ENCODE peak calls at places on chromosomes 6 and 20, in nine cellular contexts. E is NCI-H510A; R is stimulated activated CD4-positive, alpha-beta T cell treated with anti-CD3 and anti-CD28 coated beads, TNF-alpha, amount 100 ng/mL, for 1 hour; U is tibial artery; Z is mesendoderm; F is hippocampal formation; P is naive thymus-derived CD8-positive, alpha-beta T cell; A is OCI-M1; H is mucosa of gallbladder. Y is an unnamed sample.
A peak's percentile ranks its signal among the peaks of the same experiment; 100 is the strongest.

GRCh38 chr20:37343994-37344355 is 2.0 kb upstream of the SRC start:
- DNase-seq in E (no peak), R (no peak), U (no peak), Z (no peak), F (no peak), P (no peak), A (no peak), H (no peak), Y (no peak)

GRCh38 chr20:14235355-14235754 is 102.1 kb downstream of the FLRT3 start:
- DNase-seq in E (no peak), R (no peak), U (no peak), Z (no peak), F (no peak), P (no peak), A (no peak), H (no peak), Y (no peak)

GRCh38 chr6:5989141-5989723 is 17.5 kb downstream of the NRN1 start:
- DNase-seq in E (no peak), R (no peak), U (no peak), Z (no peak), F (no peak), P (no peak), A (peak; percentile 61), H (no peak), Y (no peak)

GRCh38 chr20:21191839-21192238 is 66.0 kb downstream of the KIZ start:
- DNase-seq in E (no peak), R (no peak), U (no peak), Z (peak; percentile 85), F (no peak), P (no peak), A (no peak), H (no peak), Y (no peak)

GRCh38 chr20:20710847-20711315 is 1.6 kb downstream of the RALGAPA2 start:
- DNase-seq in E (peak; percentile 44), R (no peak), U (no peak), Z (no peak), F (no peak), P (no peak), A (peak; percentile 76), H (peak; percentile 76), Y (no peak)

GRCh38 chr20:6164421-6165341 is 41.9 kb upstream of the FERMT1 start:
- DNase-seq in E (no peak), R (no peak), U (no peak), Z (peak; percentile 30), F (no peak), P (no peak), A (no peak), H (no peak), Y (no peak)

GRCh38 chr6:137808191-137808590 is 58.9 kb upstream of the TNFAIP3 start:
- DNase-seq in E (no peak), R (no peak), U (no peak), Z (no peak), F (no peak), P (no peak), A (no peak), H (no peak), Y (no peak)

GRCh38 chr20:49724637-49725606 is 11.2 kb upstream of the B4GALT5 start:
- DNase-seq in E (no peak), R (no peak), U (peak; percentile 67), Z (peak; percentile 45), F (no peak), P (no peak), A (peak; percentile 63), H (peak; percentile 20), Y (no peak)

GRCh38 chr6:17115251-17116089 is 13.6 kb downstream of the STMND1 start:
- DNase-seq in E (no peak), R (no peak), U (no peak), Z (peak; percentile 65), F (no peak), P (no peak), A (no peak), H (peak; percentile 64), Y (no peak)

GRCh38 chr20:51417245-51417560 is 125.3 kb downstream of the NFATC2 start:
- DNase-seq in E (no peak), R (no peak), U (no peak), Z (no peak), F (no peak), P (no peak), A (no peak), H (no peak), Y (no peak)

GRCh38 chr6:28817808-28818145 is 106.0 kb downstream of the TRIM27 start:
- DNase-seq in E (no peak), R (no peak), U (no peak), Z (peak; percentile 48), F (no peak), P (no peak), A (no peak), H (no peak), Y (no peak)

GRCh38 chr6:118387921-118388701 is 160.0 kb upstream of the PLN start:
- DNase-seq in E (no peak), R (no peak), U (no peak), Z (no peak), F (no peak), P (no peak), A (peak; percentile 37), H (no peak), Y (no peak)

GRCh38 chr6:169252805-169253189 is 849 bp downstream of the THBS2 start:
- DNase-seq in E (no peak), R (no peak), U (peak; percentile 67), Z (peak; percentile 28), F (peak; percentile 52), P (no peak), A (no peak), H (no peak), Y (no peak)

GRCh38 chr20:34526466-34526865 is 10.2 kb downstream of the DYNLRB1 start:
- DNase-seq in E (no peak), R (no peak), U (peak; percentile 23), Z (no peak), F (no peak), P (no peak), A (no peak), H (no peak), Y (no peak)

GRCh38 chr6:40492126-40492525 is 95.0 kb downstream of the LRFN2 start:
- DNase-seq in E (no peak), R (no peak), U (no peak), Z (peak; percentile 28), F (no peak), P (no peak), A (no peak), H (no peak), Y (no peak)

GRCh38 chr6:109269057-109269456 is 113.2 kb downstream of the CD164 start:
- DNase-seq in E (no peak), R (no peak), U (no peak), Z (no peak), F (no peak), P (no peak), A (no peak), H (no peak), Y (no peak)

GRCh38 chr20:59863058-59863457 is 70.4 kb downstream of the SYCP2 start:
- DNase-seq in E (no peak), R (no peak), U (no peak), Z (no peak), F (no peak), P (no peak), A (no peak), H (no peak), Y (no peak)

GRCh38 chr20:38751360-38751976 is 3.2 kb downstream of the ACTR5 start:
- DNase-seq in E (no peak), R (no peak), U (no peak), Z (no peak), F (peak; percentile 19), P (peak; percentile 44), A (peak; percentile 78), H (no peak), Y (no peak)

GRCh38 chr6:139030539-139030938 is 2.0 kb downstream of the ABRACL start:
- DNase-seq in E (no peak), R (no peak), U (no peak), Z (no peak), F (no peak), P (peak; percentile 17), A (peak; percentile 75), H (no peak), Y (no peak)

GRCh38 chr6:63624091-63624490 is 11.5 kb upstream of the PHF3 start:
- DNase-seq in E (no peak), R (no peak), U (no peak), Z (no peak), F (no peak), P (no peak), A (no peak), H (no peak), Y (no peak)

GRCh38 chr20:1712634-1713625 is 55.4 kb upstream of the SIRPG start:
- DNase-seq in E (no peak), R (no peak), U (no peak), Z (no peak), F (no peak), P (no peak), A (no peak), H (peak; percentile 0), Y (no peak)

GRCh38 chr20:8635837-8636236 is 433.1 kb upstream of the PLCB4 start:
- DNase-seq in E (no peak), R (no peak), U (no peak), Z (no peak), F (no peak), P (no peak), A (no peak), H (no peak), Y (no peak)

GRCh38 chr6:14441371-14441781 is 323.8 kb downstream of the CD83 start:
- DNase-seq in E (no peak), R (no peak), U (no peak), Z (no peak), F (no peak), P (no peak), A (no peak), H (no peak), Y (no peak)

GRCh38 chr6:105482227-105482839 is 79.5 kb upstream of the PREP start:
- DNase-seq in E (no peak), R (no peak), U (no peak), Z (no peak), F (no peak), P (no peak), A (peak; percentile 79), H (no peak), Y (no peak)

GRCh38 chr20:59678286-59678685 is 73.9 kb downstream of the PHACTR3 start:
- DNase-seq in E (no peak), R (no peak), U (no peak), Z (no peak), F (peak; percentile 28), P (no peak), A (no peak), H (no peak), Y (no peak)

GRCh38 chr6:106116125-106116524 is 30.0 kb downstream of the PRDM1 start:
- DNase-seq in E (no peak), R (no peak), U (no peak), Z (no peak), F (peak; percentile 63), P (no peak), A (no peak), H (peak; percentile 35), Y (no peak)

GRCh38 chr20:59004763-59005522 is 2.1 kb downstream of the CTSZ start:
- DNase-seq in E (no peak), R (no peak), U (peak; percentile 80), Z (no peak), F (no peak), P (no peak), A (peak; percentile 27), H (peak; percentile 54), Y (no peak)